ENCODE peak calls at places on chromosomes 11 and 22, in five cellular contexts. A is HFF-Myc, D is AG04449, W is endodermal cell, P is kidney epithelial cell. T is an unnamed sample.

GRCh38 chr22:17930455-17931313 is 93.7 kb downstream of the MICAL3 start:
- DNase-seq in P (no peak), W (no peak), D (no peak), A (no peak), T (no peak)

GRCh38 chr22:45671051-45671782 is 417 bp upstream of the ATXN10 start:
- DNase-seq in P (no peak), D (no peak), W (peak), A (no peak), T (no peak)

GRCh38 chr11:27913650-27914049 is 194.3 kb downstream of the KIF18A start:
- DNase-seq in A (no peak), D (no peak), P (no peak), W (no peak), T (no peak)

GRCh38 chr11:8031248-8032115 is 44.3 kb downstream of the EIF3F start:
- DNase-seq in A (no peak), P (no peak), W (no peak), D (no peak), T (no peak)

GRCh38 chr22:20208713-20209310 is 58.0 kb upstream of the CCDC188 start:
- DNase-seq in A (no peak), W (no peak), P (no peak), D (no peak), T (no peak)

GRCh38 chr11:117696489-117696888 is 100.5 kb downstream of the DSCAML1 start:
- DNase-seq in P (no peak), D (no peak), W (no peak), A (no peak), T (no peak)

GRCh38 chr11:134949121-134949591 is 537.1 kb upstream of the B3GAT1 start:
- DNase-seq in W (no peak), D (peak), A (peak), P (peak), T (no peak)

GRCh38 chr22:32985899-32986772 is 72.0 kb downstream of the SYN3 start:
- DNase-seq in D (peak), P (peak), A (peak), W (peak), T (peak)

GRCh38 chr22:33819743-33820142 is 100.5 kb downstream of the LARGE1 start:
- DNase-seq in D (no peak), W (no peak), P (no peak), A (no peak), T (no peak)

GRCh38 chr11:20671856-20672546 is 2.6 kb downstream of the NELL1 start:
- DNase-seq in A (no peak), P (no peak), D (no peak), W (no peak), T (no peak)
- TF ChIP-seq CTCF in A (peak), P (peak), D (no peak), W (peak), T (peak)

DNA sequence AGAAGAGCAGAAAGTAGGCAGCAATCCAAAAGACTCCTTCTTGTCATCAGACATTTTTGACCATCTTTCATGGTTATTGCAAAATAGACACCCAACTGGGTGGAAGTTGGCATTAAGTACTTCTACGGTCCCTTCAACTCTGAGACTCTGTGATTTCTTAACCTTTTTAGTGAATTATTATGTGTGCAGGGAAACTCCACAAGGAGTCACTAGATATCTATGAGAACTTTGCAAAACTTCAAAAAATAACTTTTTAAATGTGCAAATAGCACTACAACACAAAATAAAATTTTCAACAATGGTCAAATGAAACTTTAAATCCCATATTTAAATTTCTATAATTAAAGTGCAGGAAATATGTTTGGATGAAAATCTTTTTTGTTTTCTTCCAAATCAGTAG is 88.7 kb downstream of the SLC17A6 start:
- DNase-seq in A (no peak), P (no peak), W (no peak), D (no peak), T (no peak)
- TF ChIP-seq CTCF in A (no peak), P (no peak), W (no peak), D (no peak), T (no peak)

GRCh38 chr11:12102588-12103410 is 7.6 kb upstream of the MICAL2 start:
- DNase-seq in D (no peak), P (no peak), A (no peak), W (no peak), T (no peak)
- TF ChIP-seq CTCF in D (no peak), P (no peak), A (no peak), W (no peak), T (no peak)

GRCh38 chr11:116231540-116231939 is 541.2 kb downstream of the BUD13 start:
- DNase-seq in W (no peak), P (no peak), A (no peak), D (no peak), T (no peak)

GRCh38 chr11:116232364-116232801 is 540.4 kb downstream of the BUD13 start:
- DNase-seq in D (no peak), W (no peak), A (no peak), P (peak), T (no peak)

GRCh38 chr11:116239247-116239646 is 533.5 kb downstream of the BUD13 start:
- DNase-seq in A (no peak), P (no peak), W (no peak), D (no peak), T (no peak)

GRCh38 chr11:116233581-116233980 is 539.2 kb downstream of the BUD13 start:
- DNase-seq in W (no peak), D (no peak), A (no peak), P (peak), T (no peak)

DNA sequence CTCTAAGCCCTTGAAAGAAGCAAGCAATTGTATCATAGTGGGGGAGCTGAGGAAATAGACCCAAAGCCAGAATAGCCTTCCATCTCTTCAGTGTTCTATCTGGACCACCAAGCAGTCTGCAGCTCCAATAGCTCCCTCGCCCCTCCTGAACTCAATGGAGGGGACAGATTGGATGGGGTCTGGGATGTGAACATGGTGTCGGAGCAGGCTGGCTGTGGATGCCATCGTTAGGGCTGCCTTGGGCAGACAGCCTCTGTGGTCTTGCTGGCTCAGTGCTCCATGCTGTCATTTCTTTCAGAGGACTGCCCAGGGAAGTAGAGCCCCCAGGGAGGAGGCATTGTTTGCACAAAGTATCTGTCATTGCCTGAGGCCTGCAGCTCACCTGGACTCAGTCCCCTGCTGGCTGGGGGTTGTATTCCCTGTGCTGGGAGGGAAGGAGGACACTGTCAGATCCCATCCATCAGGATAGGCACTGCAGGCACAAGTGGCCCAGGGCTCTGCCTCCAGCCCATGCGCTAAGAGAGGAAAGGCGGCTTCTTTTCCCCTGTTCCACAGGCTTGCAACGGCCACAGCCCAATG is 537.7 kb downstream of the BUD13 start:
- DNase-seq in A (no peak), D (no peak), P (no peak), W (peak), T (no peak)
- TF ChIP-seq CTCF in A (no peak), D (no peak), P (no peak), W (peak), T (no peak)